ENCODE peak calls at places on chromosomes 3 and 15, in six cellular contexts. S is tibial nerve, X is GM23248, I is heart left ventricle, Y is stomach, U is kidney. L is an unnamed sample.

GRCh38 chr3:99865321-99865720 is 47.7 kb downstream of the CMSS1 start:
- DNase-seq in I (no peak), S (no peak), Y (no peak), X (peak), U (no peak), L (no peak)

GRCh38 chr3:196120291-196120951 is 38.5 kb upstream of the TFRC start:
- DNase-seq in I (peak), S (no peak), X (no peak), Y (no peak), U (no peak), L (peak)

GRCh38 chr3:16056210-16056607 is 118.3 kb upstream of the GALNT15 start:
- DNase-seq in S (peak), Y (no peak), I (no peak), U (no peak), X (peak), L (no peak)

GRCh38 chr15:62545392-62546227 is 380.5 kb upstream of the C2CD4B start:
- DNase-seq in U (no peak), Y (peak), I (peak), X (peak), S (peak), L (peak)

GRCh38 chr15:60155661-60156060 is 151.6 kb downstream of the FOXB1 start:
- DNase-seq in Y (no peak), U (no peak), I (no peak), S (no peak), X (peak), L (no peak)

GRCh38 chr15:83248151-83248851 is 36.2 kb downstream of the BNC1 start:
- DNase-seq in U (no peak), S (no peak), X (peak), Y (no peak), I (peak), L (peak)

GRCh38 chr3:69306239-69307185 is 79.4 kb downstream of the FRMD4B start:
- DNase-seq in U (peak), I (peak), S (peak), Y (peak), X (peak), L (peak)

GRCh38 chr3:8450618-8451017 is 51.0 kb upstream of the LMCD1 start:
- DNase-seq in I (no peak), S (no peak), Y (no peak), X (peak), U (no peak), L (no peak)

GRCh38 chr15:62569460-62570404 is 404.6 kb upstream of the C2CD4B start:
- DNase-seq in U (peak), X (peak), I (peak), Y (peak), S (peak), L (peak)

GRCh38 chr15:63251701-63252100 is 25.7 kb upstream of the APH1B start:
- DNase-seq in S (no peak), X (peak), U (no peak), I (no peak), Y (no peak), L (no peak)

GRCh38 chr3:48504051-48504946 is at the start of gene SHISA5:
- DNase-seq in Y (peak), I (peak), U (peak), X (peak), S (peak), L (peak)

GRCh38 chr3:197835509-197835908 is 44.5 kb downstream of the LRCH3 start:
- DNase-seq in U (no peak), I (no peak), X (no peak), S (no peak), Y (no peak), L (no peak)

GRCh38 chr15:94478763-94479162 is 247.4 kb downstream of the MCTP2 start:
- DNase-seq in Y (no peak), S (no peak), U (no peak), I (no peak), X (no peak), L (no peak)

GRCh38 chr3:4752201-4753072 is 226.8 kb upstream of the BHLHE40 start:
- DNase-seq in S (no peak), Y (no peak), U (peak), I (no peak), X (peak), L (no peak)

GRCh38 chr3:110969229-110970211 is 102.1 kb upstream of the NECTIN3 start:
- DNase-seq in X (no peak), S (no peak), I (no peak), U (peak), Y (no peak), L (no peak)

GRCh38 chr3:18098960-18099587 is 326.1 kb downstream of the SATB1 start:
- DNase-seq in I (no peak), X (peak), U (no peak), Y (no peak), S (no peak), L (no peak)

GRCh38 chr15:96626936-96627577 is 296.6 kb downstream of the NR2F2 start:
- DNase-seq in Y (no peak), S (no peak), X (no peak), U (no peak), I (peak), L (no peak)

GRCh38 chr15:69193948-69194827 is 33.8 kb downstream of the GLCE start:
- DNase-seq in X (peak), Y (no peak), I (no peak), S (no peak), U (no peak), L (no peak)

GRCh38 chr3:89300976-89301375 is 193.6 kb downstream of the EPHA3 start:
- DNase-seq in Y (no peak), S (no peak), X (peak), I (no peak), U (no peak), L (no peak)

GRCh38 chr15:74642724-74643367 is 27.2 kb downstream of the CLK3 start:
- DNase-seq in S (no peak), U (no peak), Y (peak), I (no peak), X (peak), L (peak)

GRCh38 chr3:188578579-188579363 is 424.8 kb downstream of the LPP start:
- DNase-seq in U (peak), S (peak), I (peak), Y (no peak), X (peak), L (no peak)

GRCh38 chr3:29694783-29695182 is 413.9 kb downstream of the RBMS3 start:
- DNase-seq in X (peak), U (no peak), S (no peak), Y (no peak), I (no peak), L (no peak)

GRCh38 chr3:164852866-164853265 is 225.4 kb downstream of the SI start:
- DNase-seq in S (no peak), Y (no peak), I (no peak), X (no peak), U (no peak), L (no peak)

GRCh38 chr3:17747184-17747889 is 4.9 kb upstream of the TBC1D5 start:
- DNase-seq in Y (no peak), X (no peak), S (no peak), I (no peak), U (no peak), L (no peak)

GRCh38 chr3:187974857-187975257 is 179.1 kb upstream of the LPP start:
- DNase-seq in Y (no peak), U (no peak), S (no peak), I (no peak), X (no peak), L (no peak)

GRCh38 chr3:44478055-44478468 is 592 bp upstream of the ZNF445 start:
- DNase-seq in S (no peak), X (peak), U (no peak), Y (no peak), I (no peak), L (no peak)

GRCh38 chr3:44477312-44478030 is at the start of gene ZNF445:
- DNase-seq in X (peak), I (peak), Y (peak), U (peak), S (peak), L (peak)

GRCh38 chr3:44478606-44479094 is 1.2 kb upstream of the ZNF445 start:
- DNase-seq in Y (no peak), U (no peak), S (no peak), X (no peak), I (no peak), L (no peak)

GRCh38 chr3:44476963-44477311 is 533 bp downstream of the ZNF445 start:
- DNase-seq in Y (no peak), U (no peak), S (no peak), X (no peak), I (no peak), L (no peak)

GRCh38 chr3:44476181-44476599 is 1.3 kb downstream of the ZNF445 start:
- DNase-seq in Y (no peak), S (no peak), X (peak), I (no peak), U (no peak), L (no peak)
- H3K27ac ChIP-seq in Y (no peak), S (no peak), X (peak), I (no peak), U (no peak), L (no peak)

GRCh38 chr15:91886878-91887277 is 33.4 kb downstream of the SLCO3A1 start:
- DNase-seq in X (no peak), Y (no peak), I (no peak), S (no peak), U (no peak), L (no peak)
- H3K27ac ChIP-seq in X (no peak), Y (no peak), I (peak), S (no peak), U (no peak), L (no peak)

GRCh38 chr3:55488398-55489055 is 1.4 kb upstream of the WNT5A start:
- DNase-seq in X (peak), Y (peak), S (no peak), I (peak), U (peak), L (peak)

GRCh38 chr3:55487376-55488241 is 503 bp upstream of the WNT5A start:
- DNase-seq in I (peak), Y (no peak), S (no peak), U (peak), X (peak), L (no peak)

GRCh38 chr3:55485208-55485791 is 1.8 kb downstream of the WNT5A start:
- DNase-seq in I (peak), Y (peak), X (peak), S (no peak), U (peak), L (peak)

GRCh38 chr3:55486101-55486856 is 827 bp downstream of the WNT5A start:
- DNase-seq in S (no peak), Y (peak), X (peak), I (peak), U (peak), L (no peak)

DNA sequence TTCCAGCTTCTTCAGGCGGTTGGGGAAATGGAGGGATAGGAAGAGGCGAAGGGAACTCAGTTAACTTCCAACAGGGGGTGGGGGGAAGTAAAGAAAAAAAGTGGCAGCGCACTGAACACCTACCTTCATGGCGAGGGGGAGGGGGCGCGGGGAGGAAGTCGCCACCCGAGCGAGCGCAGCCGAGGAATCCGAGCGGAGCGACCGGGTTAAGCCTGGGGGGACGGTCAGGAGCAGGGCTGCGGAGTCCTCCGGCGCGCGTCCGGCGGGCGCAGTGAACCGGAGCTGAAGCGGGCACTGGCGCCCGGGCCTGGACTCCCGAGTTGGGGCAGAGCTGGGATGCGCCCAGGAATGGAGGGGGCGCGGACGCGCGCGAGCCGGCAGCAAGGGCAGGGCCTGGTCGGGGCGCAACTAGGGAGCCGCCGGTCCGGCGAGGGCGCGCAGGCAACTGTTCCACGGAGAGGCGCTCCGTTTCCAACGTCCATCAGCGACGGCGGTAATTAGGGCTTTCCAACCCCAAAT is at the start of gene WNT5A:
- DNase-seq in S (no peak), I (peak), X (peak), U (peak), Y (no peak), L (no peak)
- H3K27ac ChIP-seq in S (peak), I (peak), X (peak), U (no peak), Y (peak), L (peak)

GRCh38 chr3:13085846-13086179 is 12.6 kb upstream of the IQSEC1 start:
- DNase-seq in Y (no peak), X (no peak), I (no peak), U (no peak), S (no peak), L (no peak)
- H3K27ac ChIP-seq in Y (no peak), X (no peak), I (no peak), U (no peak), S (no peak), L (no peak)

GRCh38 chr3:119524931-119525662 is 26.8 kb downstream of the TIMMDC1 start:
- DNase-seq in X (peak), Y (no peak), U (no peak), I (no peak), S (no peak), L (no peak)
- H3K27ac ChIP-seq in X (no peak), Y (no peak), U (no peak), I (peak), S (no peak), L (no peak)

DNA sequence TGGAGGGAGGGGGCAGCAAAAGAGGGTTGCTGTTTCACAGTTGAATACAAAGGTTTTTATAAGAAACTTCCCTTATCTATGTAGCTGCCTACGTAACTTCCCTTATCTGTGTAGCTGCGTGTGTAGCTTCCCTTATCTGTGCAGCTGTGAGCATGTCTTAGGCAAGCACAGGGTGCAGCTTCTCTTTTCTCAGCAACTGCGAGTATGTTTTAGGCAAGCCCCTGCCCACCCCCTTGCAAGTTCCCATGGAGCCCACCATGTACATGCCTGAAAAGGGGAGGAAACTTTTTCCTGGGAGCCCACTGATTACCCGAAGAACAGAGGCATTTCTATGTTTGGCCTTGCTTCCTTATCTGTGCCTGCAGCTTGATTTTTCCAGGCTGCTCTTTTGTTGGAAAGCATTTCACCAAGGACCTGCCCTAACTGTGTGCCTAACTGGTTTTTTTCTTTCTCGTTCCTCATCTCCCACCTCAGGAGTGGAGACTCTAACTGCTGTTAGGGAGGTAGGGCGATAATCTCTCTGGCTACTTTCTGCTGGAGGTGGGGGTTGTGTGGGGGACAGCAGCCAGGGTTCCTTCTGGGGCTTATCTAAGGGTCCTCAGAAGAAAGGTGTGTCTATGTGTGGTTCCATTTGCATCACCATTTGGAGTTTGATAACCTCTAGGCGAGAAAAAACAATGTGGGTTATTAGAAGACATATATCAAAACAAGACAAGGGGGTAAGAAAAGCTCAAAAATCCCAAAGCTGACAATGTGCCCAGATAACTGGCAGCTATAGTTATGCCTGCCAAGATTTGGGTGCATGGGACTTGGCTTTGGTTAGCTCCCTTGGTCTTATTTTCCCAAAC is 26.0 kb downstream of the SORD start:
- DNase-seq in Y (no peak), X (no peak), I (peak), U (no peak), S (no peak), L (no peak)
- H3K27ac ChIP-seq in Y (peak), X (no peak), I (no peak), U (no peak), S (peak), L (no peak)

GRCh38 chr3:178062126-178062525 is 474.1 kb upstream of the KCNMB2 start:
- DNase-seq in Y (no peak), S (no peak), U (no peak), I (no peak), X (no peak), L (no peak)

GRCh38 chr3:178060406-178060805 is 475.8 kb upstream of the KCNMB2 start:
- DNase-seq in S (no peak), X (peak), I (no peak), U (no peak), Y (no peak), L (no peak)

GRCh38 chr3:178059124-178059523 is 477.1 kb upstream of the KCNMB2 start:
- DNase-seq in X (peak), S (no peak), U (no peak), I (no peak), Y (no peak), L (no peak)

GRCh38 chr3:178058629-178059028 is 477.6 kb upstream of the KCNMB2 start:
- DNase-seq in I (no peak), S (no peak), X (no peak), U (no peak), Y (no peak), L (no peak)

GRCh38 chr3:178059836-178060235 is 476.4 kb upstream of the KCNMB2 start:
- DNase-seq in Y (no peak), I (no peak), S (no peak), U (no peak), X (peak), L (no peak)
- H3K27ac ChIP-seq in Y (peak), I (peak), S (no peak), U (no peak), X (peak), L (peak)

GRCh38 chr3:123395235-123395634 is 53.7 kb downstream of the ADCY5 start:
- DNase-seq in S (no peak), X (no peak), I (no peak), Y (no peak), U (no peak), L (no peak)
- H3K27ac ChIP-seq in S (no peak), X (no peak), I (peak), Y (peak), U (no peak), L (peak)

DNA sequence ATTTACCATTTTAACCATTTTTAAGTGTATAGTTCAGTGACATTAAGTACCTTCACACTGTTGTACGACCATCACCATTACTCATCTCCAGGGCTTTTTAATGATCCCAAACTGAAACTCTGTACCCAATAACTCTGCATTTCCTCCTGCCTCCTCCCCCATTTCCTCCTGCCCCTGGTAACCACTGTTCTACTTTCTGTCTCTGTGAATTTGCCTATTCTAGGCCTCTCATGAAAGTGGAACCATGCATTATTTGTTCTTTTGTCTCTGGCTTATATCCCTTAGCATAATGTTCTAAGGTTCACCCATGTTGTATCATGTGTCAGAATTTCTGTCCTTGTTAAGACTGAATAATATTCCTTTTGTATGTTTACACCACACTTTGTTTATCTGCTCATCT is 154.2 kb downstream of the MECOM start:
- DNase-seq in I (no peak), X (no peak), S (no peak), U (no peak), Y (no peak), L (no peak)
- H3K27ac ChIP-seq in I (peak), X (no peak), S (no peak), U (no peak), Y (peak), L (no peak)

GRCh38 chr3:57752307-57752706 is 3.8 kb upstream of the SLMAP start:
- DNase-seq in Y (no peak), I (no peak), X (peak), S (no peak), U (no peak), L (peak)

GRCh38 chr3:57755368-57756021 is 614 bp upstream of the SLMAP start:
- DNase-seq in I (no peak), S (no peak), Y (peak), X (peak), U (no peak), L (peak)

GRCh38 chr3:57749542-57749941 is 6.6 kb upstream of the SLMAP start:
- DNase-seq in U (no peak), Y (no peak), X (no peak), I (no peak), S (no peak), L (no peak)

GRCh38 chr3:57756022-57756527 is at the start of gene SLMAP:
- DNase-seq in U (peak), I (peak), Y (peak), S (peak), X (peak), L (peak)

GRCh38 chr3:57753016-57753415 is 3.1 kb upstream of the SLMAP start:
- DNase-seq in S (no peak), Y (no peak), X (no peak), U (no peak), I (no peak), L (no peak)
- H3K27ac ChIP-seq in S (no peak), Y (peak), X (no peak), U (no peak), I (no peak), L (no peak)

L was measured in prostate gland.